ENCODE peak calls at places on chromosomes 1 and 21, in eight cellular contexts. F is stimulated activated naive CD8-positive, alpha-beta T cell treated with anti-CD3 and anti-CD28 coated beads, Interleukin-15, amount 100 ng/mL, for 72 hours; W is lower lobe of right lung; P is natural killer cell; J is HepG2; H is activated naive CD8-positive, alpha-beta T cell treated with anti-CD3 and anti-CD28 coated beads, Interleukin-2, amount 50 U/mL, for 24 hours; V is activated B cell treated with CpG ODN at 0.5 μM for 24 hours; C is gastroesophageal sphincter. X is an unnamed sample.

GRCh38 chr1:162740755-162741154 is 49.7 kb upstream of the HSD17B7 start:
- ATAC-seq in C (no peak), J (peak; percentile 94), V (no peak), F (no peak), P (no peak), W (no peak), H (no peak), X (no peak)

GRCh38 chr1:62367005-62367547 is 47.8 kb upstream of the KANK4 start:
- ATAC-seq in C (no peak), W (no peak), H (no peak), F (no peak), V (no peak), P (no peak), J (no peak), X (no peak)

GRCh38 chr21:40454057-40454456 is 392.9 kb downstream of the DSCAM start:
- ATAC-seq in J (no peak), P (no peak), C (no peak), H (no peak), F (no peak), V (no peak), W (no peak), X (no peak)

GRCh38 chr1:1752671-1753606 is 25.3 kb downstream of the NADK start:
- ATAC-seq in V (no peak), P (no peak), H (no peak), C (no peak), W (no peak), F (peak; percentile 41), J (no peak), X (peak; percentile 25)

GRCh38 chr1:202923533-202923932 is 3.5 kb downstream of the KLHL12 start:
- ATAC-seq in V (no peak), J (no peak), C (no peak), H (no peak), P (no peak), F (no peak), W (no peak), X (no peak)

GRCh38 chr1:43982798-43983197 is 3.8 kb downstream of the B4GALT2 start:
- ATAC-seq in V (no peak), W (no peak), H (no peak), P (no peak), F (no peak), J (no peak), C (no peak), X (no peak)

GRCh38 chr1:33346921-33347649 is 26.2 kb upstream of the A3GALT2 start:
- ATAC-seq in V (no peak), F (no peak), W (peak; percentile 53), H (no peak), J (peak; percentile 73), C (peak; percentile 33), P (no peak), X (no peak)

GRCh38 chr1:74426208-74426932 is 86.0 kb downstream of the LRRC53 start:
- ATAC-seq in C (no peak), V (no peak), W (no peak), J (no peak), H (no peak), P (no peak), F (no peak), X (no peak)

GRCh38 chr1:223620297-223620900 is 45.1 kb downstream of the CAPN8 start:
- ATAC-seq in V (no peak), F (no peak), J (no peak), C (no peak), H (no peak), W (peak; percentile 84), P (no peak), X (no peak)

GRCh38 chr1:217096200-217096599 is 373.0 kb upstream of the ESRRG start:
- ATAC-seq in C (no peak), F (no peak), W (no peak), H (no peak), P (no peak), J (no peak), V (no peak), X (no peak)

GRCh38 chr1:53765656-53766055 is 26.7 kb upstream of the GLIS1 start:
- ATAC-seq in C (no peak), J (no peak), W (no peak), F (peak; percentile 80), V (no peak), H (peak; percentile 54), P (peak; percentile 91), X (no peak)

X was measured in stimulated activated memory B cell treated with anti-CD40 and anti-IgM and Interleukin-4, amounts not matched to agents 10 μg/mL and 1 μg/mL and 100 μg/mL, for 72 hours.